ENCODE peak calls at places on chromosomes 1 and 21, in ten cellular contexts. X is astrocyte, H is HCT116, D is heart right ventricle, Z is mucosa of descending colon, N is Peyer's patch, E is H9, M is lower lobe of right lung, O is pancreas, P is SK-N-SH. V is an unnamed sample.

GRCh38 chr21:27152996-27153395 is 186.1 kb upstream of the ADAMTS5 start:
- DNase-seq in X (no peak), H (no peak), D (no peak), Z (no peak), N (no peak), E (no peak), M (no peak), O (no peak), P (no peak), V (no peak)

GRCh38 chr1:151944110-151944858 is 35.0 kb upstream of the THEM4 start:
- DNase-seq in X (no peak), H (no peak), D (peak; percentile 44), Z (no peak), N (no peak), E (no peak), M (no peak), O (no peak), P (no peak), V (no peak)

GRCh38 chr1:225763815-225764548 is 13.6 kb upstream of the SRP9 start:
- DNase-seq in X (peak; percentile 93), H (no peak), D (peak; percentile 38), Z (no peak), N (no peak), E (no peak), M (no peak), O (no peak), P (no peak), V (peak; percentile 45)

GRCh38 chr1:220927442-220927841 is 48.2 kb downstream of the HLX start:
- DNase-seq in X (no peak), H (no peak), D (no peak), Z (no peak), N (no peak), E (no peak), M (no peak), O (no peak), P (no peak), V (no peak)

GRCh38 chr1:244603498-244603897 is 49.4 kb upstream of the DESI2 start:
- DNase-seq in X (no peak), H (peak; percentile 13), D (no peak), Z (no peak), N (no peak), E (no peak), M (no peak), O (no peak), P (peak; percentile 43), V (no peak)

GRCh38 chr1:205493241-205494085 is 11.0 kb upstream of the CDK18 start:
- DNase-seq in X (peak; percentile 74), H (no peak), D (no peak), Z (no peak), N (no peak), E (no peak), M (no peak), O (no peak), P (peak; percentile 57), V (peak; percentile 79)

GRCh38 chr1:245441699-245442098 is 286.9 kb downstream of the KIF26B start:
- DNase-seq in X (peak; percentile 29), H (no peak), D (no peak), Z (no peak), N (no peak), E (no peak), M (no peak), O (no peak), P (peak; percentile 80), V (no peak)

GRCh38 chr21:35565204-35565611 is 495.1 kb downstream of the SETD4 start:
- DNase-seq in X (peak; percentile 92), H (no peak), D (peak; percentile 44), Z (peak; percentile 48), N (no peak), E (no peak), M (no peak), O (no peak), P (no peak), V (no peak)

GRCh38 chr1:6415979-6416656 is 3.6 kb downstream of the HES2 start:
- DNase-seq in X (no peak), H (no peak), D (no peak), Z (peak; percentile 46), N (no peak), E (no peak), M (no peak), O (no peak), P (no peak), V (no peak)

GRCh38 chr1:6416906-6417305 is 2.8 kb downstream of the HES2 start:
- DNase-seq in X (no peak), H (no peak), D (no peak), Z (no peak), N (no peak), E (no peak), M (no peak), O (no peak), P (no peak), V (no peak)

GRCh38 chr1:6414881-6415280 is 4.8 kb downstream of the HES2 start:
- DNase-seq in X (no peak), H (no peak), D (no peak), Z (peak; percentile 41), N (no peak), E (no peak), M (no peak), O (no peak), P (no peak), V (no peak)

GRCh38 chr1:6412896-6413295 is 6.8 kb downstream of the HES2 start:
- DNase-seq in X (peak; percentile 49), H (no peak), D (no peak), Z (no peak), N (no peak), E (no peak), M (no peak), O (no peak), P (no peak), V (no peak)

DNA sequence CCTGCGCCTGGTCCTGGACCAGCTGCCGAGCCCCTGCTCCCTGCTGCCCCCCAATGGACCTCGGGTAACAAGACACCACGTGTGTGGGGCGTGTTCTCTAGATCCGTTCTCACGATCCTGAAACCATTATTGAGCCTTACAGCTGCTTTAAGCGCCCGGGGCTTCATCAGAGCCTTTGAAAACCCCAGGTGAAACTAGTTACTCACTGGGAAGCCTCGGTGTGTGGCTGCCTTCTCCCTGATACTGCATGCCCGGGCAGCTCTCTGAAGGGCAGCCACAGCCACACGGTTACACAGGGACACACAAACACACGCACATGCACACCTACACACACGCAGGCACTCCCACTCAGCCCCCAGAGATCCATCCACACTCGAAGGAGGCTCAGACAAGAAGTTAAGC is 5.3 kb downstream of the HES2 start:
- DNase-seq in X (peak; percentile 32), H (peak; percentile 59), D (no peak), Z (no peak), N (no peak), E (peak; percentile 88), M (no peak), O (no peak), P (peak; percentile 87), V (no peak)
- TF ChIP-seq CTCF in X (peak; percentile 51), H (no peak), D (peak; percentile 42), Z (peak; percentile 43), N (peak; percentile 43), E (peak; percentile 81), M (peak; percentile 40), O (no peak), P (peak; percentile 59), V (no peak)

DNA sequence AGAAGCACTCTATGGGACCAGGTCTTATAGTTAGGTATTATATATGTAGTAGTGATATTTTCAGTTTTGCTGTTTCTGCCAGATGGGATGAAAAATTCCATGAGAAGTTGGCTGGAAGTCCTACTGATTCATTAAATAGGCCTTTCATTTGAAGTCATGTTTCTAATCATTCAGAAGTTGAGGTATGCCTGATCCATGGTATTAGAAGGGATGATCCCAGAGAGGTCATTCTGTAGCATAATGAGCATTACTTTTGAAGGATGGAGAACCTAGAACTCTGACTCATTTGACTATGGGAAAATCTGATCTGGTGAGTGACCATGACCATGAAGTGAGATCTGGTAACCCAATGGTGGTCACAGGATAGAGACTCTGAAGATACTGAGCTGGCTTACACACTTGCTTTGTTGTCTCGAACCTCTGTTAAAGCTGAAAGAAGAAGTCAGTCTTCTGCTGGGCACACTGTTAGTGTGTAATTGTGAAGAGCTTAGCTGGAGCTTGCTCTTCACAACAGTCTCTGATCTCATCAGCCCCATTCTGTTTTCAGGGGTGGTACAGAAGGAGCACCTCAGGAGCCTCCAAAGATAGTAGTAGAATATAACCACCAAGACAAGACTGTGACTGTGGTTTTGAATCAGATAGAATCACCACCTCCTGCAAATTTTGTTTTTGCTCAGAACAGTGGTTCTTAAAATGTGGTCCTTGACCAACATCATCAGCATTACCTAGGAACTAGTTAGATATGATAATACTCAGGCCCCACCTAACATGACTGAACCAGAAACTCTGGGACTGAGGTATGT is 9.0 kb downstream of the MGST3 start:
- DNase-seq in X (peak; percentile 40), H (no peak), D (no peak), Z (no peak), N (no peak), E (no peak), M (no peak), O (no peak), P (no peak), V (no peak)
- H3K4me1 ChIP-seq in X (peaks cover 5% of the 10 kb centered on the region), H (peaks cover 2% of the 10 kb centered on the region), D (peaks cover 77% of the 10 kb centered on the region), Z (peaks cover 12% of the 10 kb centered on the region), N (peaks cover 45% of the 10 kb centered on the region), E (peaks cover 2% of the 10 kb centered on the region), M (peaks cover 71% of the 10 kb centered on the region), O (peaks cover 23% of the 10 kb centered on the region), P (peaks cover 6% of the 10 kb centered on the region), V (peaks cover 17% of the 10 kb centered on the region)

GRCh38 chr21:41360072-41360821 is 1.6 kb upstream of the MX2 start:
- DNase-seq in X (peak; percentile 43), H (no peak), D (no peak), Z (peak; percentile 75), N (peak; percentile 22), E (peak; percentile 64), M (no peak), O (no peak), P (no peak), V (peak; percentile 23)
- TF ChIP-seq CTCF in X (no peak), H (peak; percentile 20), D (no peak), Z (no peak), N (peak; percentile 74), E (peak; percentile 47), M (no peak), O (peak; percentile 19), P (no peak), V (no peak)

GRCh38 chr1:21300774-21301173 is 10.5 kb upstream of the ECE1 start:
- DNase-seq in X (no peak), H (no peak), D (no peak), Z (no peak), N (no peak), E (no peak), M (no peak), O (no peak), P (no peak), V (no peak)
- H3K4me1 ChIP-seq in X (peaks cover 18% of the 10 kb centered on the region), H (peaks cover 70% of the 10 kb centered on the region), D (peaks cover 23% of the 10 kb centered on the region), Z (peaks cover 35% of the 10 kb centered on the region), N (peaks cover 46% of the 10 kb centered on the region), E (peaks cover 3% of the 10 kb centered on the region), M (peaks cover 31% of the 10 kb centered on the region), O (peaks cover 15% of the 10 kb centered on the region), P (peaks cover 24% of the 10 kb centered on the region), V (peaks cover 25% of the 10 kb centered on the region)

V was measured in ovary.